ENCODE peak calls at places on chromosomes 12 and 14, in seven cellular contexts. A is cardiac muscle cell, F is mucosa of descending colon, Y is stomach, S is osteocyte, M is neural progenitor cell, K is pancreas. W is an unnamed sample.

GRCh38 chr12:124599074-124599999 is 31.9 kb upstream of the NCOR2 start:
- DNase-seq in A (no peak), F (no peak), Y (no peak), S (no peak), M (no peak), K (no peak), W (no peak)

GRCh38 chr12:92739099-92739498 is 36.3 kb downstream of the PLEKHG7 start:
- DNase-seq in A (no peak), F (no peak), Y (no peak), S (peak; percentile 38), M (peak; percentile 20), K (no peak), W (no peak)

GRCh38 chr14:40985584-40985983 is 621.1 kb upstream of the LRFN5 start:
- DNase-seq in A (no peak), F (no peak), Y (no peak), S (no peak), M (no peak), K (no peak), W (no peak)

GRCh38 chr14:63513756-63514155 is 29.4 kb downstream of the PPP2R5E start:
- DNase-seq in A (no peak), F (no peak), Y (no peak), S (no peak), M (no peak), K (no peak), W (no peak)

GRCh38 chr12:50988871-50989270 is 36.5 kb downstream of the HIGD1C start:
- DNase-seq in A (no peak), F (no peak), Y (no peak), S (no peak), M (no peak), K (no peak), W (no peak)

GRCh38 chr12:75553398-75553797 is 42.0 kb upstream of the KRR1 start:
- DNase-seq in A (peak; percentile 82), F (no peak), Y (no peak), S (no peak), M (peak; percentile 49), K (no peak), W (no peak)

GRCh38 chr12:112851024-112851777 is 55.6 kb upstream of the OAS1 start:
- DNase-seq in A (no peak), F (no peak), Y (no peak), S (no peak), M (no peak), K (no peak), W (no peak)

GRCh38 chr12:55996715-55997534 is at the start of gene SUOX:
- DNase-seq in A (peak; percentile 97), F (peak; percentile 95), Y (peak; percentile 97), S (peak; percentile 97), M (peak; percentile 98), K (peak; percentile 96), W (peak; percentile 93)

GRCh38 chr12:75481013-75481705 is 604 bp downstream of the GLIPR1 start:
- DNase-seq in A (no peak), F (no peak), Y (no peak), S (no peak), M (no peak), K (no peak), W (no peak)

GRCh38 chr12:93784339-93785086 is 107.3 kb downstream of the CRADD start:
- DNase-seq in A (peak; percentile 30), F (no peak), Y (no peak), S (no peak), M (peak; percentile 72), K (no peak), W (no peak)

GRCh38 chr12:109797905-109798669 is 35.1 kb downstream of the TRPV4 start:
- DNase-seq in A (peak; percentile 12), F (no peak), Y (no peak), S (no peak), M (peak; percentile 30), K (no peak), W (no peak)

GRCh38 chr14:41817626-41818025 is 210.9 kb downstream of the LRFN5 start:
- DNase-seq in A (no peak), F (no peak), Y (no peak), S (no peak), M (no peak), K (no peak), W (no peak)

GRCh38 chr12:88325076-88325827 is 183.1 kb downstream of the TMTC3 start:
- DNase-seq in A (no peak), F (no peak), Y (no peak), S (no peak), M (no peak), K (no peak), W (no peak)

GRCh38 chr12:46831335-46832083 is 5.7 kb upstream of the SLC38A4 start:
- DNase-seq in A (peak; percentile 57), F (peak; percentile 54), Y (peak; percentile 34), S (no peak), M (peak; percentile 59), K (peak; percentile 50), W (no peak)

GRCh38 chr12:46824709-46825108 is 1.1 kb downstream of the SLC38A4 start:
- DNase-seq in A (no peak), F (no peak), Y (no peak), S (no peak), M (no peak), K (no peak), W (no peak)

GRCh38 chr12:46830731-46831334 is 5.0 kb upstream of the SLC38A4 start:
- DNase-seq in A (peak; percentile 23), F (peak; percentile 49), Y (no peak), S (no peak), M (peak; percentile 40), K (peak; percentile 24), W (no peak)

GRCh38 chr12:46825526-46826414 is at the start of gene SLC38A4:
- DNase-seq in A (peak; percentile 65), F (peak; percentile 75), Y (no peak), S (no peak), M (peak; percentile 85), K (peak; percentile 34), W (no peak)
- TF ChIP-seq CTCF in A (no peak), F (no peak), Y (no peak), S (peak; percentile 35), M (peak; percentile 29), K (no peak), W (peak; percentile 53)

DNA sequence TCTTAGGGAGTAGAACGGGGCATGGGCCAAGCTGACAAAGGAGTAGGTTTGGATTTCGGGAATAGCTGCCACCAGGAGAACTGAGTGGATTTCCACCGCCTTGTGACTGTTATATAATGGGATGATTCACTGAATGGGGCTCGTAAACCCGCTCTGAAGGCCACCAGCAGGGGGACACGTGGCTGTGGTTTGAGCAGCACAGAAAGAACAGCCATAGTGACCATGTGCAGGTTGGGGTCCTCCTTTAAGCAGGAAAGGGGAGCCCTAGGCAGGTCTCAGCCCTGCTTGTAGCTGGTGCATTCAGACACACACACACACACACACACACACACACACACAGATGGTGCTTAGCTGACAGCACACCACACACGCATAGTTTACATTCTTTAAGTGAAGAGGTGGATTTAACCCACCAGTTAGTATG is 8.6 kb upstream of the ASB2 start:
- DNase-seq in A (peak; percentile 79), F (peak; percentile 43), Y (no peak), S (no peak), M (peak; percentile 65), K (no peak), W (no peak)
- TF ChIP-seq CTCF in A (peak; percentile 41), F (no peak), Y (no peak), S (peak; percentile 25), M (peak; percentile 64), K (no peak), W (peak; percentile 63)

DNA sequence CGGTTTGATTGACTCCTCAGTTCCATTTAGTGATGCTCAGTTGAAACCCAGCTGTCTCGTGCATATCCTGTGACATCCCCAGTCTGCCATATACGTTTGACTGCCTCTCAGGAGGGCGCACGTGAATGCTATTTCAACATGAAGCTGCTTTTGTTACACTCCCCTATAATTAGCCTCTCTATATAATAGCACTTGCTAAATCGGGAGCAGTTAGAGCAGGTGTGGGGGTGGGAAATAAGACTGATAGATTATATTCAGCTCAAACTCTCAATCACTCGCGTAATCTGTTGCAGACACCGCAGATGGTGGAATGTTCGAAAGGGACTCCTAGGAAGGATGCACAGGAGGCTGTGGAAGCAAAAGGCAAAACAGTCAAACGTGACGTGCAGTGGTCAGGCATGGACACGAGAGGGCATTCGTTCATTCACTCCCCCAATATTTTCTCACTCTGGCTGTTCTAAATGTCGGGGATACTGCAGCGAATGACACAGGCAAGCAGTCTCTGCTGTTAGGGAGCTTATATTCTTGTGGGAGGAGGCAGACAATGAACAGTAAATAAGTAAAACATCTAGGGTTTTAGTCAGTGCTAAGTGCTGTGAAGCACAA is 29.8 kb downstream of the KCNA1 start:
- DNase-seq in A (no peak), F (no peak), Y (no peak), S (no peak), M (no peak), K (no peak), W (no peak)
- TF ChIP-seq CTCF in A (no peak), F (no peak), Y (no peak), S (no peak), M (no peak), K (no peak), W (no peak)

DNA sequence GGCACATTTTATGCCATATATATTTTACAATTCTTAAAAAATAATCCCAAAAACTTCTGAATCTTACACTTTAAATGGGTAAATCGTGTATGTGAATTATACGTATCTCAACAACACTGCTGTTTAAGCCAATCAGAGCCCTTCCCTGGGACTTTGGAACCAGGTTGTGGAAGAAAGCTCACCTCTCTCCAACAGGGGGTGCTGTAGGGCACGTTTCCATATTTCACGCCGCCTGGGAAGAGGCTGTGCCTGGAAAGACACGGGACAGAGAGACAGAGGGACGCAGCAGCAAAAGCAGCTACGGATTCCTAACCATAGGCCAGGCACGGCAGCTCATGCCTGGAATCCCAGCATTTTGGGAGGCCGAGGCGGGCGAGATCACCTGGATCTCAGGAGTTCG is 29.4 kb upstream of the FBRSL1 start:
- DNase-seq in A (no peak), F (no peak), Y (no peak), S (no peak), M (no peak), K (no peak), W (no peak)
- TF ChIP-seq CTCF in A (peak; percentile 16), F (no peak), Y (no peak), S (peak; percentile 32), M (peak; percentile 46), K (no peak), W (peak; percentile 65)

DNA sequence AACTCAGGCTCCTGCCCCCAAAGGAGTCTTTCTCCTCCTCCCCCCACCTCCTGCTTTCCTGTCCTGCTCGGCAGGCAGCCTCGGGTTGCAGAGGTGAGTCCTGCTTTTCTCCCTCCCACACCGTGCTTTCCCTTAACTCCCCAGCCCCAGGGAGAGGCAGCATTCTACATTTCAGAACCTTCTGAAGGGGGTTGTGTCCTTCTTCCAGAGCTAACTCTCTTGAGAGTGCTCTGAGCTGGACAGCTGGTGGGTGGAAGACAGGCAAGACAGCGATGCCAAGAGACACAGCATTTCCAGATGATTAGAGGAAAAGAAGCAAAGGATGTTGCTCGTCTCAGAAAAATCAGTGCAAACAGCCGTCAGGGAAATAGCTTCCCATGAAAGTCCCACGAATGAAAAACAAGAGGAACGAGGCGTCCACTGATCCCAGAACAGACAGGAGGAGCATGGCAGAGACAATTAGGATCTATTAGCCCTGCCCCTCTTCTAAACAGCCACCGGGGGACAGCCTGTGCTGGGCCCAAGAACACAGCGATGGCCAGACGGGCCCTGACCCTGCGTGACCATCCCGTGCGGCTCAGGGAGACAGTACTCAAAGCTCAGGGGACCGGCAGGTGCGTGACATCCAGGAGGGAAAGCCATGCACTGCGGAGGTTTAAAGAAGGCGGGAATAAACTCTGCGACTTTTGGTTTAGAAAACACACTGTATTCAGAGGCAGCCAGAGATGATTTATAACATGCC is 216.5 kb upstream of the RTL1 start:
- DNase-seq in A (no peak), F (no peak), Y (peak; percentile 22), S (peak; percentile 63), M (peak; percentile 42), K (no peak), W (no peak)
- TF ChIP-seq CTCF in A (no peak), F (no peak), Y (no peak), S (no peak), M (peak; percentile 27), K (no peak), W (peak; percentile 16)